ENCODE peak calls at places on chromosomes 13 and 19, in five cellular contexts. One of them, this sample, is unnamed. For H3K4me1, the result is how much of the 10 kb centered on the place peaks cover.

GRCh38 chr13:101700598-101700997 is 248.1 kb downstream of the ITGBL1 start:
- DNase-seq in BE2C: no peak
- DNase-seq in spleen: no peak
- DNase-seq in psoas muscle: no peak
- DNase-seq in breast epithelium: no peak
- DNase-seq in this sample: no peak

GRCh38 chr13:83153833-83154232 is 728.4 kb downstream of the SLITRK1 start:
- DNase-seq in spleen: no peak
- DNase-seq in breast epithelium: no peak
- DNase-seq in psoas muscle: no peak
- DNase-seq in BE2C: no peak
- DNase-seq in this sample: no peak

GRCh38 chr19:46766569-46767317 is 20.5 kb upstream of the STRN4 start:
- DNase-seq in spleen: peak
- DNase-seq in psoas muscle: no peak
- DNase-seq in breast epithelium: no peak
- DNase-seq in BE2C: peak
- DNase-seq in this sample: no peak

GRCh38 chr13:22040810-22041364 is 370.0 kb downstream of the FGF9 start:
- DNase-seq in spleen: no peak
- DNase-seq in breast epithelium: no peak
- DNase-seq in BE2C: no peak
- DNase-seq in psoas muscle: no peak
- DNase-seq in this sample: no peak

GRCh38 chr13:114282143-114282685 is 813 bp downstream of the UPF3A start:
- DNase-seq in BE2C: peak
- DNase-seq in breast epithelium: peak
- DNase-seq in spleen: peak
- DNase-seq in psoas muscle: peak
- DNase-seq in this sample: peak

GRCh38 chr13:48448963-48449614 is 36.2 kb upstream of the LPAR6 start:
- DNase-seq in BE2C: no peak
- DNase-seq in psoas muscle: no peak
- DNase-seq in spleen: no peak
- DNase-seq in breast epithelium: no peak
- DNase-seq in this sample: no peak

GRCh38 chr19:46503848-46504453 is 8.3 kb upstream of the PNMA8B start:
- DNase-seq in spleen: no peak
- DNase-seq in BE2C: peak
- DNase-seq in psoas muscle: no peak
- DNase-seq in breast epithelium: no peak
- DNase-seq in this sample: no peak

GRCh38 chr19:41998246-41999020 is 4.4 kb upstream of the ATP1A3 start:
- DNase-seq in breast epithelium: no peak
- DNase-seq in psoas muscle: no peak
- DNase-seq in BE2C: peak
- DNase-seq in spleen: no peak
- DNase-seq in this sample: no peak

GRCh38 chr19:19461671-19462622 is 53.4 kb downstream of the TSSK6 start:
- DNase-seq in breast epithelium: no peak
- DNase-seq in psoas muscle: peak
- DNase-seq in spleen: peak
- DNase-seq in BE2C: peak
- DNase-seq in this sample: peak

GRCh38 chr13:34334984-34335661 is 517.2 kb downstream of the RFC3 start:
- DNase-seq in BE2C: no peak
- DNase-seq in breast epithelium: no peak
- DNase-seq in spleen: no peak
- DNase-seq in psoas muscle: no peak
- DNase-seq in this sample: no peak

GRCh38 chr19:48239582-48240141 is 16.1 kb downstream of the CARD8 start:
- DNase-seq in breast epithelium: no peak
- DNase-seq in psoas muscle: peak
- DNase-seq in spleen: no peak
- DNase-seq in BE2C: no peak
- DNase-seq in this sample: no peak

GRCh38 chr13:24694907-24695306 is 14.7 kb downstream of the ATP12A start:
- DNase-seq in spleen: no peak
- DNase-seq in BE2C: no peak
- DNase-seq in breast epithelium: no peak
- DNase-seq in psoas muscle: peak
- DNase-seq in this sample: no peak

GRCh38 chr13:29743229-29743786 is 107.1 kb downstream of the UBL3 start:
- DNase-seq in psoas muscle: peak
- DNase-seq in BE2C: no peak
- DNase-seq in breast epithelium: peak
- DNase-seq in spleen: no peak
- DNase-seq in this sample: peak

GRCh38 chr13:90185734-90186133 is 1161.8 kb upstream of the MIR17HG start:
- DNase-seq in BE2C: no peak
- DNase-seq in psoas muscle: no peak
- DNase-seq in breast epithelium: no peak
- DNase-seq in spleen: no peak
- DNase-seq in this sample: no peak

GRCh38 chr19:45824041-45824471 is 8.9 kb upstream of the RSPH6A start:
- DNase-seq in psoas muscle: peak
- DNase-seq in BE2C: peak
- DNase-seq in breast epithelium: peak
- DNase-seq in spleen: no peak
- DNase-seq in this sample: no peak

GRCh38 chr19:8084152-8084551 is 31.6 kb downstream of the CCL25 start:
- DNase-seq in BE2C: no peak
- DNase-seq in psoas muscle: no peak
- DNase-seq in breast epithelium: no peak
- DNase-seq in spleen: no peak
- DNase-seq in this sample: no peak

GRCh38 chr19:51417807-51418152 is 338 bp upstream of the SIGLEC10 start:
- DNase-seq in BE2C: no peak
- DNase-seq in breast epithelium: no peak
- DNase-seq in psoas muscle: no peak
- DNase-seq in spleen: no peak
- DNase-seq in this sample: no peak

GRCh38 chr13:105202384-105202783 is 1333.1 kb downstream of the EFNB2 start:
- DNase-seq in spleen: no peak
- DNase-seq in breast epithelium: no peak
- DNase-seq in psoas muscle: no peak
- DNase-seq in BE2C: peak
- DNase-seq in this sample: no peak

GRCh38 chr13:76709851-76710250 is 176.4 kb downstream of the KCTD12 start:
- DNase-seq in spleen: no peak
- DNase-seq in psoas muscle: no peak
- DNase-seq in breast epithelium: no peak
- DNase-seq in BE2C: no peak
- DNase-seq in this sample: no peak

GRCh38 chr19:10602330-10603083 is 15.4 kb upstream of the AP1M2 start:
- DNase-seq in breast epithelium: peak
- DNase-seq in spleen: peak
- DNase-seq in BE2C: peak
- DNase-seq in psoas muscle: peak
- DNase-seq in this sample: peak

GRCh38 chr19:46839752-46840151 is 10.9 kb downstream of the AP2S1 start:
- DNase-seq in psoas muscle: no peak
- DNase-seq in spleen: no peak
- DNase-seq in BE2C: peak
- DNase-seq in breast epithelium: no peak
- DNase-seq in this sample: no peak

GRCh38 chr19:51462276-51462675 is 4.0 kb upstream of the SIGLEC8 start:
- DNase-seq in spleen: peak
- DNase-seq in psoas muscle: no peak
- DNase-seq in breast epithelium: no peak
- DNase-seq in BE2C: no peak
- DNase-seq in this sample: no peak

GRCh38 chr13:25699056-25699455 is 327.3 kb downstream of the ATP8A2 start:
- DNase-seq in psoas muscle: no peak
- DNase-seq in spleen: no peak
- DNase-seq in BE2C: no peak
- DNase-seq in breast epithelium: no peak
- DNase-seq in this sample: no peak

GRCh38 chr19:55358943-55359908 is 3.8 kb downstream of the GARIN5B start:
- DNase-seq in spleen: no peak
- DNase-seq in breast epithelium: no peak
- DNase-seq in BE2C: peak
- DNase-seq in psoas muscle: no peak
- DNase-seq in this sample: no peak

GRCh38 chr13:45511310-45512147 is 46.8 kb downstream of the COG3 start:
- DNase-seq in psoas muscle: no peak
- DNase-seq in BE2C: peak
- DNase-seq in spleen: no peak
- DNase-seq in breast epithelium: no peak
- DNase-seq in this sample: no peak

GRCh38 chr19:32702010-32702409 is 10.4 kb downstream of the NUDT19 start:
- DNase-seq in BE2C: no peak
- DNase-seq in breast epithelium: no peak
- DNase-seq in spleen: no peak
- DNase-seq in psoas muscle: no peak
- DNase-seq in this sample: no peak

GRCh38 chr19:50728084-50728737 is 5.0 kb downstream of the CLEC11A start:
- DNase-seq in breast epithelium: peak
- DNase-seq in BE2C: peak
- DNase-seq in spleen: no peak
- DNase-seq in psoas muscle: peak
- DNase-seq in this sample: peak

GRCh38 chr19:16944626-16945363 is 56.0 kb downstream of the F2RL3 start:
- DNase-seq in breast epithelium: no peak
- DNase-seq in spleen: no peak
- DNase-seq in psoas muscle: no peak
- DNase-seq in BE2C: no peak
- DNase-seq in this sample: peak

GRCh38 chr13:111508902-111509509 is 188.6 kb downstream of the TEX29 start:
- DNase-seq in BE2C: no peak
- DNase-seq in psoas muscle: no peak
- DNase-seq in spleen: no peak
- DNase-seq in breast epithelium: no peak
- DNase-seq in this sample: peak

GRCh38 chr13:28501547-28501946 is 6.6 kb upstream of the FLT1 start:
- DNase-seq in breast epithelium: no peak
- DNase-seq in spleen: peak
- DNase-seq in psoas muscle: no peak
- DNase-seq in BE2C: peak
- DNase-seq in this sample: no peak

GRCh38 chr13:63628310-63628709 is 2212.7 kb upstream of the PCDH20 start:
- DNase-seq in breast epithelium: no peak
- DNase-seq in psoas muscle: no peak
- DNase-seq in spleen: no peak
- DNase-seq in BE2C: no peak
- DNase-seq in this sample: no peak

GRCh38 chr13:101018720-101019119 is 344.1 kb upstream of the TMTC4 start:
- DNase-seq in BE2C: no peak
- DNase-seq in spleen: no peak
- DNase-seq in psoas muscle: no peak
- DNase-seq in breast epithelium: no peak
- DNase-seq in this sample: no peak

DNA sequence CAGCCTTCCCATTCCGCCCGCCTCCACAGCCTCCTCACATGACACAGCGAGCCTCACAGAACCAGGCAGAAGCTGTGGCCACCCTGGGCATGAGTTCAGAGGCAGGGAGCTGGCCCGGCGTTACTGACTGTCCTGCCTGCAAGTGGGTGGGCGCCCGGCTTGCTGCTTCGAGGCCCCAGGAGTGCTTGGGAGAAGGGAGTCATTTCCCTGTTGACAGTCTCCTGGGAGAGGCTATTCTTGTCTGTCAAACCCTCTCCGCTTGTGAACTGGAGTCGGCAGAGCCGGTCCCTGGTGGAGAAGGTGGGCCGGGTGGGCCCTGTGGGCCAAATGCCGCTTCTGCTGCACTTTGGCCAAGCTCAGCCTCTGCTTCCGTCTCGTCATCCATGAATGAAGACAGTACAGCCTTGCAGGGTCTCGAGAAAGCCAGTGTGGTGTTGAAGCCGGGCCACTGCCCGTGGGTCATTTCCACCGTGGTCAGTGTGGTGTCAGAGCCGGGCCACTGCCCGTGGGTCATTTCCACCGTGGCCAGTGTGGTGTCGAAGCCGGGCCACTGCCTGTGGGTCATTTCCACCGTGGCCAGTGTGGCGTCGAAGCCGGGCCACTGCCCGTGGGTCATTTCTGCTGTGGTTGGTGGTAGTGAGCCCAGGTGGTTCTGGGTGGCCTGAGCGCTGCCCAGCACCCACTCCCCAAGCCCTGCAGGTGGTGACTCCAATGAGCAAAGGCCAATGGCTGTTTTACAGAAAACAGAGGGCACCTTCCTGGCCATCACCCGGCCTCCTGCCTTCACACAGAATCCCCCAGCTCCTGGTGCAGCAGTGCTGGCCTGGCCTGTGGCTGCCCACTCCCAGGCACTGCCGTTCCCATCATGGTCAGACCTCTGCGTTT is 13.5 kb upstream of the F7 start:
- DNase-seq in spleen: peak
- DNase-seq in psoas muscle: peak
- DNase-seq in BE2C: peak
- DNase-seq in breast epithelium: no peak
- DNase-seq in this sample: no peak
- TF ChIP-seq CTCF in spleen: no peak
- TF ChIP-seq CTCF in psoas muscle: no peak
- TF ChIP-seq CTCF in BE2C: no peak
- TF ChIP-seq CTCF in breast epithelium: no peak
- TF ChIP-seq CTCF in this sample: no peak

DNA sequence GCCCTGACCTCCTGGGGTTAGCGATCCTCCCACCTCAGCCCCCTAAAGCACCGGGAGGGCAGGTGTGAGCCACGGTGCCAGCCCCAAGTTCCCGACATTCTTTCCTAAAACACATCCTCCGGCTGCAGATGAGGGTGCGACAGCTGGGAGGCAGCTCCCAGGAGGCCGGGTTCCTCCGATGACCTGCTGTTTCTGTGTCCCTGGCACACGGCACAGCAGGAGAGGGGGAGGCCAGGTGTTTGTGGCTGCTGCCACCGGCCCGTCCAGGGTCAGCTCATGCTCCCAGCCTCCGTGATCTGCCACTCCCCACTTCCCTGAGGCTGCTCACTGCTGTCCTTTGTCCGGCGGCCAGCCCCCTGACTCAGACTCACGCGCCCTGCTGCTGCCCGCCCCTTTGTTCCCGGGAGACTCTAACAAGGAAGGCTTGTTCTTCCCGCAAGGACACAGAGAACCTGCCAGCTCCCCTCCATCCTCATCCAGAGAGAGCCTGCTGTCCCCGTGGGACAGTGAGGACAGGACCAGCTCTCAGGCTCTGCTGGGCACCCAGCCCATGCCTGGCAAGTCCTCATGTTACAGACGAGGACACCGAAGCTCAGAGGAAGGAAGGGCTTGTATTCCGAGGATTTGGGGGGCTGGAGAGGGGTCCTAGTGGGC is 10.6 kb upstream of the MADCAM1 start:
- DNase-seq in BE2C: no peak
- DNase-seq in breast epithelium: peak
- DNase-seq in psoas muscle: peak
- DNase-seq in spleen: no peak
- DNase-seq in this sample: peak
- H3K4me1 ChIP-seq in BE2C: under half
- H3K4me1 ChIP-seq in breast epithelium: under half
- H3K4me1 ChIP-seq in psoas muscle: under half
- H3K4me1 ChIP-seq in spleen: under half
- H3K4me1 ChIP-seq in this sample: under half

GRCh38 chr13:99981115-99982020 is at the start of gene ZIC2:
- DNase-seq in BE2C: peak
- DNase-seq in spleen: peak
- DNase-seq in psoas muscle: no peak
- DNase-seq in breast epithelium: no peak
- DNase-seq in this sample: peak
- TF ChIP-seq CTCF in BE2C: no peak
- TF ChIP-seq CTCF in spleen: no peak
- TF ChIP-seq CTCF in psoas muscle: no peak
- TF ChIP-seq CTCF in breast epithelium: no peak
- TF ChIP-seq CTCF in this sample: no peak

GRCh38 chr19:39127812-39128510 is 2.4 kb downstream of the PAK4 start:
- DNase-seq in spleen: no peak
- DNase-seq in psoas muscle: no peak
- DNase-seq in BE2C: no peak
- DNase-seq in breast epithelium: peak
- DNase-seq in this sample: no peak
- H3K4me1 ChIP-seq in spleen: half or more
- H3K4me1 ChIP-seq in psoas muscle: under half
- H3K4me1 ChIP-seq in BE2C: under half
- H3K4me1 ChIP-seq in breast epithelium: half or more
- H3K4me1 ChIP-seq in this sample: half or more

This sample was measured in right atrium auricular region.